ENCODE peak calls at places on chromosomes 11 and 22, in five cellular contexts. I is Right ventricle myocardium inferior; W is stimulated activated CD4-positive, alpha-beta T cell treated with anti-CD3 and anti-CD28 coated beads, Interleukin-1b, Interleukin-23, amount 100 ng/mL, for 48 hours; F is cerebellar cortex; L is activated CD4-positive, alpha-beta T cell treated with anti-CD3 and anti-CD28 coated beads for 24 hours. R is an unnamed sample.

GRCh38 chr11:24661313-24661712 is 164.5 kb downstream of the LUZP2 start:
- DNase-seq in I (no peak), W (no peak), F (no peak), L (no peak), R (no peak)

GRCh38 chr11:130625907-130626306 is 177.5 kb downstream of the ADAMTS15 start:
- DNase-seq in I (no peak), W (no peak), F (peak; percentile 82), L (no peak), R (peak; percentile 15)

GRCh38 chr11:128707671-128708070 is 13.8 kb downstream of the FLI1 start:
- DNase-seq in I (no peak), W (no peak), F (no peak), L (no peak), R (no peak)

GRCh38 chr11:119121008-119121810 is at the start of gene HINFP:
- DNase-seq in I (peak; percentile 100), W (peak; percentile 100), F (peak; percentile 100), L (peak; percentile 100), R (peak; percentile 100)

GRCh38 chr11:130449246-130449990 is 973 bp downstream of the ADAMTS15 start:
- DNase-seq in I (peak; percentile 69), W (no peak), F (no peak), L (no peak), R (no peak)

GRCh38 chr11:116732740-116733385 is 39.9 kb downstream of the BUD13 start:
- DNase-seq in I (no peak), W (peak; percentile 59), F (peak; percentile 67), L (peak; percentile 38), R (peak; percentile 62)

GRCh38 chr11:103619480-103619879 is 417.0 kb upstream of the DDI1 start:
- DNase-seq in I (no peak), W (no peak), F (no peak), L (no peak), R (no peak)

GRCh38 chr22:41280065-41280464 is 5.9 kb downstream of the RANGAP1 start:
- DNase-seq in I (no peak), W (no peak), F (no peak), L (no peak), R (no peak)

GRCh38 chr22:49550766-49551362 is 276.8 kb downstream of the BRD1 start:
- DNase-seq in I (no peak), W (no peak), F (no peak), L (no peak), R (no peak)

GRCh38 chr22:46775789-46776485 is 13.5 kb downstream of the TBC1D22A start:
- DNase-seq in I (no peak), W (no peak), F (no peak), L (no peak), R (no peak)

R was measured in cerebellum.